ENCODE peak calls at places on chromosomes 2 and 18, in four cellular contexts. F is CD4-positive, alpha-beta T cell; A is kidney; T is cardiac muscle cell. U is an unnamed sample.

GRCh38 chr2:190121971-190122370 is 59.4 kb upstream of the MSTN start:
- DNase-seq in T (peak), A (no peak), F (no peak), U (no peak)

GRCh38 chr2:238162171-238162515 is 3.4 kb downstream of the ERFE start:
- DNase-seq in A (no peak), T (no peak), F (no peak), U (no peak)

GRCh38 chr18:62550746-62551145 is 27.9 kb downstream of the ZCCHC2 start:
- DNase-seq in T (no peak), F (no peak), A (no peak), U (no peak)

GRCh38 chr18:70280007-70280925 is 8.6 kb upstream of the SOCS6 start:
- DNase-seq in T (no peak), F (no peak), A (no peak), U (no peak)

GRCh38 chr2:182868049-182868422 is 1.6 kb upstream of the FRZB start:
- DNase-seq in T (no peak), F (no peak), A (no peak), U (no peak)

GRCh38 chr18:58850784-58851469 is 13.8 kb upstream of the ZNF532 start:
- DNase-seq in T (no peak), A (no peak), F (no peak), U (no peak)

GRCh38 chr2:38375711-38376345 is 1.2 kb downstream of the ATL2 start:
- DNase-seq in F (no peak), A (no peak), T (no peak), U (no peak)

GRCh38 chr2:193695367-193695766 is 1500.6 kb upstream of the TMEFF2 start:
- DNase-seq in F (no peak), T (peak), A (no peak), U (no peak)

GRCh38 chr2:148829618-148830017 is 45.4 kb upstream of the KIF5C start:
- DNase-seq in F (no peak), A (no peak), T (no peak), U (no peak)

GRCh38 chr2:143603035-143603616 is 473.9 kb downstream of the ARHGAP15 start:
- DNase-seq in F (no peak), A (no peak), T (no peak), U (no peak)

GRCh38 chr18:60413944-60414547 is 41.5 kb upstream of the MC4R start:
- DNase-seq in F (no peak), T (peak), A (no peak), U (no peak)

GRCh38 chr2:134372611-134373131 is 118.8 kb downstream of the MGAT5 start:
- DNase-seq in F (no peak), T (no peak), A (no peak), U (no peak)

GRCh38 chr2:10862330-10862729 is 49.4 kb upstream of the KCNF1 start:
- DNase-seq in F (no peak), T (no peak), A (no peak), U (no peak)

GRCh38 chr2:215611609-215612386 is 175.9 kb upstream of the FN1 start:
- DNase-seq in F (no peak), A (no peak), T (peak), U (no peak)
- H3K27ac ChIP-seq in F (no peak), A (no peak), T (no peak), U (no peak)

GRCh38 chr2:229319558-229319957 is 48.5 kb upstream of the PID1 start:
- DNase-seq in T (no peak), F (no peak), A (no peak), U (no peak)

GRCh38 chr2:229314117-229314516 is 43.0 kb upstream of the PID1 start:
- DNase-seq in T (no peak), F (no peak), A (no peak), U (no peak)

GRCh38 chr2:229313591-229313990 is 42.5 kb upstream of the PID1 start:
- DNase-seq in T (no peak), F (no peak), A (no peak), U (no peak)
- H3K27ac ChIP-seq in T (no peak), F (no peak), A (no peak), U (no peak)

GRCh38 chr18:22343613-22344012 is 74.1 kb downstream of the CTAGE1 start:
- DNase-seq in A (no peak), F (no peak), T (no peak), U (no peak)
- H3K27ac ChIP-seq in A (no peak), F (no peak), T (no peak), U (no peak)

GRCh38 chr2:222167762-222168161 is 131.0 kb downstream of the PAX3 start:
- DNase-seq in A (no peak), T (no peak), F (no peak), U (no peak)
- H3K27ac ChIP-seq in A (no peak), T (peak), F (no peak), U (no peak)

GRCh38 chr2:112777036-112777435 is 7.3 kb downstream of the IL1A start:
- DNase-seq in T (no peak), A (no peak), F (no peak), U (no peak)
- H3K27ac ChIP-seq in T (no peak), A (no peak), F (no peak), U (no peak)

GRCh38 chr2:66683068-66683467 is 248.1 kb downstream of the MEIS1 start:
- DNase-seq in A (no peak), T (no peak), F (no peak), U (no peak)

GRCh38 chr2:66686768-66687167 is 251.8 kb downstream of the MEIS1 start:
- DNase-seq in T (no peak), A (no peak), F (no peak), U (no peak)

GRCh38 chr2:66684289-66684688 is 249.4 kb downstream of the MEIS1 start:
- DNase-seq in T (no peak), F (no peak), A (no peak), U (no peak)

GRCh38 chr2:66682476-66682875 is 247.6 kb downstream of the MEIS1 start:
- DNase-seq in A (no peak), T (no peak), F (no peak), U (no peak)

GRCh38 chr2:66683599-66683998 is 248.7 kb downstream of the MEIS1 start:
- DNase-seq in A (no peak), T (no peak), F (no peak), U (no peak)
- H3K27ac ChIP-seq in A (peak), T (no peak), F (no peak), U (no peak)

GRCh38 chr2:173755798-173756197 is 209.4 kb downstream of the SP3 start:
- DNase-seq in F (no peak), A (no peak), T (no peak), U (no peak)
- H3K27ac ChIP-seq in F (no peak), A (no peak), T (peak), U (no peak)

U was measured in substantia nigra.